ENCODE peak calls at places on chromosomes 12 and 14, in seven cellular contexts. U is uterus, Z is aorta, M is IMR-90, O is right atrium auricular region, J is GM23248, L is heart left ventricle. T is an unnamed sample.

GRCh38 chr12:132614861-132615578 is 3.6 kb upstream of the P2RX2 start:
- DNase-seq in L (peak), O (peak), M (peak), U (peak), J (peak), Z (peak), T (peak)

GRCh38 chr12:28759334-28759733 is 389.7 kb upstream of the FAR2 start:
- DNase-seq in Z (no peak), U (no peak), O (no peak), L (no peak), J (peak), M (peak), T (no peak)

GRCh38 chr14:95137804-95138167 is 19.5 kb downstream of the DICER1 start:
- DNase-seq in M (no peak), J (no peak), U (no peak), Z (no peak), L (no peak), O (no peak), T (no peak)

GRCh38 chr14:23478109-23478698 is 8.7 kb downstream of the NGDN start:
- DNase-seq in J (peak), Z (peak), M (peak), O (peak), U (peak), L (no peak), T (no peak)

GRCh38 chr12:114916124-114916523 is 232.1 kb upstream of the TBX3 start:
- DNase-seq in J (peak), U (no peak), L (no peak), O (no peak), M (peak), Z (no peak), T (no peak)

GRCh38 chr12:76694369-76694768 is 69.5 kb upstream of the ZDHHC17 start:
- DNase-seq in L (no peak), U (no peak), O (no peak), Z (no peak), J (no peak), M (no peak), T (no peak)

GRCh38 chr12:60539592-60539991 is 943.8 kb downstream of the SLC16A7 start:
- DNase-seq in J (peak), L (no peak), U (no peak), Z (no peak), M (no peak), O (no peak), T (no peak)

GRCh38 chr12:42732908-42733411 is 143.4 kb upstream of the PRICKLE1 start:
- DNase-seq in U (no peak), M (no peak), J (no peak), Z (no peak), L (no peak), O (no peak), T (no peak)

GRCh38 chr12:83763425-83763824 is 1076.7 kb downstream of the TMTC2 start:
- DNase-seq in L (no peak), U (no peak), O (no peak), J (no peak), Z (no peak), M (no peak), T (no peak)

GRCh38 chr14:41476526-41476925 is 130.2 kb upstream of the LRFN5 start:
- DNase-seq in M (no peak), L (no peak), U (no peak), Z (no peak), O (no peak), J (peak), T (no peak)

GRCh38 chr12:114685869-114686268 is 1.9 kb upstream of the TBX3 start:
- DNase-seq in U (no peak), M (peak), Z (no peak), L (no peak), O (no peak), J (no peak), T (no peak)

GRCh38 chr14:100573009-100573756 is 14.0 kb downstream of the BEGAIN start:
- DNase-seq in O (no peak), L (no peak), Z (no peak), U (no peak), J (no peak), M (no peak), T (peak)

GRCh38 chr12:119247720-119248043 is 69.0 kb downstream of the HSPB8 start:
- DNase-seq in J (no peak), L (no peak), O (no peak), Z (no peak), M (no peak), U (no peak), T (no peak)

GRCh38 chr14:103314496-103315277 is 19.4 kb upstream of the EIF5 start:
- DNase-seq in L (no peak), U (no peak), M (no peak), J (no peak), O (no peak), Z (no peak), T (no peak)

GRCh38 chr12:103401421-103401820 is 94.3 kb downstream of the C12orf42 start:
- DNase-seq in O (no peak), U (no peak), Z (no peak), L (no peak), J (no peak), M (no peak), T (no peak)

GRCh38 chr12:77923882-77924281 is 93.2 kb downstream of the NAV3 start:
- DNase-seq in Z (no peak), U (no peak), M (no peak), J (peak), O (no peak), L (no peak), T (no peak)

GRCh38 chr12:2274733-2275132 is 221.9 kb downstream of the CACNA1C start:
- DNase-seq in Z (no peak), M (no peak), O (no peak), U (no peak), J (no peak), L (no peak), T (no peak)

GRCh38 chr12:69872804-69873203 is 47.8 kb downstream of the MYRFL start:
- DNase-seq in O (no peak), U (no peak), M (peak), L (no peak), J (peak), Z (no peak), T (no peak)
- H3K4me3 ChIP-seq in O (no peak), U (no peak), M (no peak), L (no peak), J (no peak), Z (no peak), T (no peak)

GRCh38 chr14:105350450-105351244 is 36.1 kb downstream of the PACS2 start:
- DNase-seq in Z (no peak), J (no peak), L (no peak), M (no peak), O (no peak), U (no peak), T (peak)

GRCh38 chr14:105349992-105350391 is 35.4 kb downstream of the PACS2 start:
- DNase-seq in J (no peak), Z (peak), O (no peak), L (no peak), M (no peak), U (no peak), T (no peak)

GRCh38 chr14:105353163-105353562 is 38.6 kb downstream of the PACS2 start:
- DNase-seq in M (no peak), U (no peak), O (no peak), L (no peak), Z (no peak), J (no peak), T (no peak)

GRCh38 chr14:105351410-105351809 is 36.9 kb downstream of the PACS2 start:
- DNase-seq in O (no peak), L (no peak), U (no peak), Z (no peak), J (no peak), M (no peak), T (no peak)

GRCh38 chr14:105351920-105352871 is 37.6 kb downstream of the PACS2 start:
- DNase-seq in M (peak), J (peak), L (peak), O (peak), Z (peak), U (peak), T (peak)
- H3K27ac ChIP-seq in M (no peak), J (no peak), L (no peak), O (no peak), Z (no peak), U (no peak), T (no peak)

DNA sequence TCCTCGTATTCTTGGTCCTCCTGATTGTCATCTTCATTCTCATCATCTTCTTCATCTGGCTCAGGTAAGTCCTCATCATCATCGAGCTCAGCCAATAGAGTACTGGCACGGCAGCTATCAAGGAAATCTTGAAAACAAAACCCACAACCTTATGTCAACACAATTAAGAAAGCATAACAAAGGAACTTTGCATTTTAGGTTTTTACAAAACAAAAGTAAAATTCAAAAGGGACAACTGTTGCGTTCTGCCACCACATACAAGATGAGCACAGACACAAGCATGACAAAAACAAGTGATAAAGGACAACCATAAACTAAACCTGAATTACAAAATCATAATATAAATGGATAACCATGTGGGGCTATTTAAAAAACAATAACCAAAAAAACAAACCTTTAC is 84.7 kb downstream of the HECTD1 start:
- DNase-seq in J (no peak), O (no peak), Z (no peak), L (no peak), M (no peak), U (no peak), T (no peak)
- H3K4me3 ChIP-seq in J (no peak), O (no peak), Z (no peak), L (no peak), M (no peak), U (no peak), T (no peak)

DNA sequence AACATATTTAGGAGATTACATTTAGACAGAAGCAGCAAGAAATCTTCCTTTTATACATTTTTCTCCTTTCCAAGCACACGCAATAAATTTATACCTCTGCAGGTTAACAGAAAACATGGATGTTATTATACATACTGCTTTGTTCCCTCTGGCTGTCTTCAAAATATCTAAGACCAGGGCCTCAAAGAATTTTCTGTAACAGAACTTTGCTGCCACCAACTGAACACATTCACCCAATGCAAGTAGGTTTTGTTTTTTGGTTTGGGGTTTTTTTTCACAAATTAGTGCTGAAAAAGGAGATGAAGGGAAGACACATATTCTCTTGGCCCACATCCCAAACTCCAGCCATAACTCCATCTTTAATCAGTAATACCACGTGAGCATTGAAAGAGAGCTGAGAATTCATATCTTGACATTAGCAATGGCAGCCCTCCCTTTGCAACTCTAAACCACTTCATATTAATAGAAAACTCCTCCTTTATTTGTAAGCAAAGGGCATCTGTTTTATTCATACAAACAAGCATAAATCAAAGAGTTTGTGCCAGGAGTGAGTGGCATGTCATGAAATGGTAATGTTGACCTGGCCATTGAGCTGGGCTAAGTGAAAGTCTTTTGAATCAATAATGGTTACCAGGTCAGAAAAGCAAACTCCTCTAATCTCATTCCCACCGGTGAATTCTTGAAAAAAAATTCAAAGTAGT is 150.8 kb upstream of the FSCB start:
- DNase-seq in U (no peak), Z (no peak), O (no peak), J (no peak), L (no peak), M (peak), T (no peak)
- H3K27ac ChIP-seq in U (no peak), Z (no peak), O (no peak), J (no peak), L (no peak), M (no peak), T (no peak)

DNA sequence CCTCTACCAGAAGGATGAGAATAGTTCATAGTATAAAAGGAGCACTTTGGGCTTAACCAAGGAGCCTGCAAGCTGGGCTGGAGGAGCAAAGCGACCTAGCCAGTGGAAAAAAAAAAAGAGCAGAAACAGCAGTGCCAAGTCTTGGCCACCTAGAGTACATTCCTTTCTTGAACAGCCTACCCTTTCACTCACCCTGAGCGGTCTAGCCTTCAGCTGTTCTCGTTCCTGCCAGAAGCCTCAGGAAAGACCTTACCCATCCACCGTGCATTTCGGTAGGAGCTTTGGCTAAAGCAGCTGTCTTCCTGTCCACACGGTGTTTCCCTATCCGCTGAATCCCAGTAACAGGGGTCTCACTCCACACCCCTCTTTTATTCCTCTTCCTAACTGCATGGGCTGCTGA is 88.7 kb upstream of the METAP2 start:
- DNase-seq in M (peak), J (peak), O (no peak), U (peak), L (peak), Z (peak), T (no peak)
- H3K4me3 ChIP-seq in M (peak), J (peak), O (peak), U (peak), L (peak), Z (peak), T (no peak)

GRCh38 chr12:11762723-11763326 is 113.4 kb downstream of the ETV6 start:
- DNase-seq in Z (no peak), J (peak), U (no peak), O (no peak), L (no peak), M (no peak), T (no peak)
- H3K27ac ChIP-seq in Z (peak), J (peak), U (no peak), O (peak), L (no peak), M (peak), T (no peak)

DNA sequence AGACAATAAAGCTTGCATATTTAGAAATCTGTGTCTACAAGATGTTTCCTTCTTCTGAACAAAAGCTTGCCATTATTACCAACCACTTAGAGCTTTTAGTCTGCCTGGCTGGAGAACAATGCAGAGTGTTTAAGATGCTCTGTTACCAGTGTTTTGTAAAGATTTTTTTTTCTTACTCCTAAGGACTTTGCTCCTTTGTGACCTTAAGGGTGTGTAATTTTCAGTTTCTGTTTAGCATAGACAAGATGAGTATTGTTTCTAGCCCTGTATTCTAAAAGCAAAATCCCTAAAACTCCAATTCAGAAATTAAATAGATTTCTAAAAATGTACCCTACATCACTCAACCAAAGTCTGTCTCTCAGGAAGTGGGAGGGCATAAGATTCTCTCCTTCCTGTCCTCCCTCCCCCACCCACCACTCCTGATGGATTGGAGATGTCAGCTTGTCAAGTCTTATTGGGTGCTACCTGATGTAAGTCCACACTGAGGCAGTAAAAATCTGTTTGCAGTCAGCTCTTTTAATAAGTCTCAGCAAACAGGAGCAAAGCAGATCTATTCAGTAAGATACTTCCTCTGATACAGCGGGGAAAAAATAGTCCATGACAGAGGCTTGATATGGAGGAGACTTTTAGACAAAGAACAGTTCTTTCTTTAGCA is 267.5 kb downstream of the GRIN2B start:
- DNase-seq in Z (no peak), U (no peak), L (no peak), O (no peak), M (no peak), J (no peak), T (no peak)
- H3K4me3 ChIP-seq in Z (no peak), U (no peak), L (no peak), O (no peak), M (no peak), J (no peak), T (no peak)